ENCODE peak calls at places on chromosomes 1 and 21, in four cellular contexts. S, I, C and G are unnamed samples.

GRCh38 chr21:29145354-29145782 is 14.9 kb downstream of the MAP3K7CL start:
- DNase-seq in S (peak; percentile 17), I (peak; percentile 89), C (no peak), G (peak; percentile 85)

GRCh38 chr1:175131100-175131499 is 61.5 kb downstream of the KIAA0040 start:
- DNase-seq in S (no peak), I (peak; percentile 62), C (no peak), G (no peak)

GRCh38 chr1:83029916-83030315 is 969.0 kb downstream of the TTLL7 start:
- DNase-seq in S (no peak), I (peak; percentile 44), C (no peak), G (peak; percentile 78)

GRCh38 chr1:58204284-58204683 is 342.2 kb downstream of the OMA1 start:
- DNase-seq in S (peak; percentile 1), I (no peak), C (no peak), G (no peak)

GRCh38 chr1:234601217-234602017 is 8.6 kb downstream of the IRF2BP2 start:
- DNase-seq in S (peak; percentile 69), I (peak; percentile 55), C (no peak), G (no peak)

GRCh38 chr1:26994772-26995625 is 1.5 kb downstream of the TRNP1 start:
- DNase-seq in S (no peak), I (no peak), C (no peak), G (no peak)

GRCh38 chr21:45972716-45973474 is 8.7 kb upstream of the COL6A1 start:
- DNase-seq in S (no peak), I (peak; percentile 92), C (peak; percentile 92), G (peak; percentile 96)

GRCh38 chr21:22961248-22961647 is 1963.0 kb downstream of the NCAM2 start:
- DNase-seq in S (no peak), I (no peak), C (no peak), G (no peak)

GRCh38 chr1:146036241-146036989 is 14.9 kb upstream of the HJV start:
- DNase-seq in S (no peak), I (no peak), C (no peak), G (no peak)

GRCh38 chr1:146034976-146035469 is 13.5 kb upstream of the HJV start:
- DNase-seq in S (peak; percentile 80), I (no peak), C (no peak), G (no peak)

GRCh38 chr1:146031476-146031875 is 9.9 kb upstream of the HJV start:
- DNase-seq in S (no peak), I (no peak), C (no peak), G (no peak)

GRCh38 chr1:146029097-146029496 is 7.6 kb upstream of the HJV start:
- DNase-seq in S (no peak), I (no peak), C (no peak), G (no peak)

DNA sequence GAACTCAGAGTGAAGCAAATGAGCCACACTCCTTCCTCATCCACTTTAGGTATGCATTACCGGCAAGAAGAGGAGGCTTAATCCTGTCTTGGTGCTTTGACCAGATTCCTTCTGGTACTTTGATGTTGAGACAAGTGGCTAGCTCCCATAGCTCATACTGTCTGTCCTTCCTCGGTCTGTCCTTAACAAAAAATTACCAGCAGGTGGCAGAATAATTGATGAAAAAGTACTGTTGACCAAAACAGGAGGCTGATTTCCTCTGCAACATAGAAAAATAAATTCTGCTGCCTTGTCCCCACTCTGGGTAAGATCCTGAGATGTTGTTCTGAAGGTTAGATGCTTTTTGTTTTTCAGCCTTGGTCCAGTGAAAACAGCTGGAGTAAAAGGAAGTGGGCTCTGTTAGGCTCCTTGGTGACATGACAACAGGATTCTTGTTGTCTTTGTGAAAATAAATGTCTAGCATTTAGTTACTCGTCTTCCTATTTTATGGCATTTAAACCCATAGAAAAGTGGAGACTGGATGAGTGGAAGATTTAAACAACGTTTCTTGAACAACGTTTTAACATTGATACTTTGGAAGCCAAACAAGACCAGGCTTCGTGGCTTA is 11.2 kb upstream of the HJV start:
- DNase-seq in S (peak; percentile 61), I (peak; percentile 61), C (no peak), G (no peak)
- TF ChIP-seq CTCF in S (peak; percentile 63), I (peak; percentile 61), C (peak; percentile 38), G (peak; percentile 41)

DNA sequence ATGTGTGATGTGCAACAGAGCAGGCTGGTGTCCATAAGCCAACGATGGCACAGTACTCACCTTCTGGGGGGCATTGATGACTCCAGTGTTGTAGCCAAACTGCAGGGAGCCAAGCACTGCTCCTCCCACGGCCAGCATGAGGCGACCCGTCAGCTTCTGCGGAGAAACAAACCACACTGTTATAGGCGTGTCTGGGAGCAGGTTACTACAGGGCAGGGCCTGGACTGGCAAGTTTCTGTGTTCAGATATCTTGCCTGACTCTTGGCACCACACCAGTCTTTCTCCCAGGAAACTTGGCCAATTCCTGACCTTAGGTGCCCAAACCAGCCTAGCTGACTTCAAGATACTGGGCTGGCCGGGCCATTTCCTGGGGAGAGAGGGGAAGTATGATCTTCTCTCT is 15.5 kb downstream of the SLC2A1 start:
- DNase-seq in S (peak; percentile 89), I (no peak), C (peak; percentile 73), G (no peak)
- H3K4me3 ChIP-seq in S (peak overlapping the region; percentile 16), I (no peak overlapping the region), C (no peak overlapping the region), G (no peak overlapping the region)

GRCh38 chr1:68954841-68955240 is 458.0 kb upstream of the DEPDC1 start:
- DNase-seq in S (no peak), I (peak; percentile 2), C (no peak), G (no peak)

GRCh38 chr1:68958957-68959356 is 462.1 kb upstream of the DEPDC1 start:
- DNase-seq in S (no peak), I (no peak), C (no peak), G (no peak)

GRCh38 chr1:68955424-68955823 is 458.5 kb upstream of the DEPDC1 start:
- DNase-seq in S (no peak), I (no peak), C (no peak), G (no peak)

GRCh38 chr1:68949999-68950398 is 453.1 kb upstream of the DEPDC1 start:
- DNase-seq in S (no peak), I (no peak), C (no peak), G (no peak)

GRCh38 chr1:68953316-68953715 is 456.4 kb upstream of the DEPDC1 start:
- DNase-seq in S (no peak), I (no peak), C (no peak), G (no peak)
- TF ChIP-seq CTCF in S (no peak), I (no peak), C (no peak), G (no peak)

GRCh38 chr21:38498057-38498833 is at the start of gene ERG:
- DNase-seq in S (no peak), I (no peak), C (peak; percentile 39), G (no peak)
- H3K4me3 ChIP-seq in S (no peak within 1 kb of the TSS), I (no peak within 1 kb of the TSS), C (peak within 1 kb of the TSS; percentile 28), G (no peak within 1 kb of the TSS)

DNA sequence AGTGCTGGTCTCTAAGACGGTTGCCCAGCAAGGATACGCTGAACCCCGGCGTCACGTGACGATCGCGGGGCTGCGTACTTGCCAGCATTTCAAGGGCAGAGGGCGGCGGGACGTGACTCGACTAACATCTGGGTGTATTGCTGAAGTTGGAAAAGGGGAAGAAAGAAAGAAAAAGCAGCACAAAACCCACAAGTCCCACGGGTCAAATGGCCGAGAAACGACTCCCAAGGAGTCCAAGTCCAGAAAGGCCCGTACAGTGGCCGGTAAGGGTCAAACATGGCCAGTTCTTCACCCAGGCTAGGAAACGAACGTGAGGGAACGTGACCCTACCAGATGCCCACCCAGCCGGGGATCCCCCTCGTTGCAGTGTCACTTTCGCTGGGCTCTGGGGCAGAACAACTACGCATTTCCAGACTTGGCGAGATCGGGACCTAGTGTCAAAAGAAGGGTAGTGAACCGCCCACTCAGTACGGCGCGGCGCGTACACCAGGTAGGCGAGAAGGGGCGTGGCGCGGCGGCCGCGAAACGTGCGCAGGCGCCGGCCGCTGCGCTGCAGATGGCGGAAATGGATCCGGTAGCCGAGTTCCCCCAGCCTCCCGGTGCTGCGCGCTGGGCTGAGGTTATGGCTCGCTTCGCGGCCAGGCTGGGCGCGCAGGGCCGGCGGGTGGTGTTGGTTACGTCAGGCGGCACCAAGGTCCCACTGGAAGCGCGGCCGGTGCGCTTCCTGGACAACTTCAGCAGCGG is at the start of the genes PPCS and ZMYND12:
- DNase-seq in S (peak; percentile 89), I (peak; percentile 86), C (peak; percentile 90), G (peak; percentile 50)
- TF ChIP-seq CTCF in S (no peak), I (peak; percentile 2), C (no peak), G (no peak)

GRCh38 chr1:2516946-2517345 is 9.4 kb downstream of the PANK4 start:
- DNase-seq in S (no peak), I (no peak), C (no peak), G (no peak)
- H3K4me3 ChIP-seq in S (no peak overlapping the region), I (no peak overlapping the region), C (no peak overlapping the region), G (no peak overlapping the region)